ENCODE peak calls at places on chromosomes 1 and 21, in five cellular contexts. D is GM12878, U is HepG2, E is HEK293T, K is SK-N-SH. T is an unnamed sample.

GRCh38 chr1:233393084-233393840 is 65.7 kb downstream of the MAP3K21 start:
- DNase-seq in D (no peak), U (no peak), E (no peak), K (no peak), T (no peak)

GRCh38 chr1:223041481-223041880 is 101.6 kb downstream of the TLR5 start:
- DNase-seq in D (no peak), U (no peak), E (no peak), K (no peak), T (no peak)

GRCh38 chr1:245971711-245972085 is 535.4 kb downstream of the SMYD3 start:
- DNase-seq in D (no peak), U (no peak), E (no peak), K (no peak), T (no peak)

GRCh38 chr1:74811421-74812179 is 78.6 kb downstream of the TYW3 start:
- DNase-seq in D (no peak), U (no peak), E (no peak), K (no peak), T (no peak)

GRCh38 chr1:108064255-108064654 is 99.3 kb upstream of the VAV3 start:
- DNase-seq in D (no peak), U (no peak), E (no peak), K (no peak), T (no peak)

GRCh38 chr1:33349778-33350610 is 29.1 kb upstream of the A3GALT2 start:
- DNase-seq in D (no peak), U (peak; percentile 62), E (peak; percentile 99), K (peak; percentile 98), T (peak; percentile 97)

GRCh38 chr1:225361176-225361575 is 66.7 kb downstream of the LBR start:
- DNase-seq in D (no peak), U (no peak), E (no peak), K (no peak), T (no peak)

GRCh38 chr1:59074574-59074973 is 222.3 kb upstream of the FGGY start:
- DNase-seq in D (no peak), U (peak; percentile 13), E (no peak), K (no peak), T (no peak)

GRCh38 chr1:177585492-177586220 is 384.2 kb downstream of the SEC16B start:
- DNase-seq in D (peak; percentile 25), U (no peak), E (no peak), K (no peak), T (no peak)

GRCh38 chr1:89908993-89909436 is 85.9 kb upstream of the ZNF326 start:
- DNase-seq in D (no peak), U (no peak), E (no peak), K (peak; percentile 81), T (no peak)

GRCh38 chr1:5254975-5255374 is 600.6 kb downstream of the AJAP1 start:
- DNase-seq in D (no peak), U (no peak), E (no peak), K (no peak), T (no peak)

GRCh38 chr1:91835087-91835521 is 50.8 kb downstream of the TGFBR3 start:
- DNase-seq in D (no peak), U (peak; percentile 75), E (no peak), K (no peak), T (no peak)

GRCh38 chr1:31617917-31618746 is 643 bp downstream of the HCRTR1 start:
- DNase-seq in D (no peak), U (peak; percentile 19), E (peak; percentile 95), K (peak; percentile 94), T (peak; percentile 65)

GRCh38 chr1:206020393-206021007 is 3.2 kb downstream of the CTSE start:
- DNase-seq in D (no peak), U (no peak), E (no peak), K (no peak), T (no peak)

GRCh38 chr1:93436496-93436895 is 11.4 kb upstream of the FNBP1L start:
- DNase-seq in D (no peak), U (no peak), E (no peak), K (no peak), T (no peak)

GRCh38 chr1:201625711-201626300 is 86.9 kb downstream of the NAV1 start:
- DNase-seq in D (no peak), U (no peak), E (no peak), K (no peak), T (no peak)

GRCh38 chr1:201626629-201627275 is 87.8 kb downstream of the NAV1 start:
- DNase-seq in D (no peak), U (no peak), E (no peak), K (no peak), T (no peak)

GRCh38 chr1:201622353-201622752 is 83.4 kb downstream of the NAV1 start:
- DNase-seq in D (no peak), U (no peak), E (no peak), K (no peak), T (no peak)

GRCh38 chr1:201622824-201623223 is 83.9 kb downstream of the NAV1 start:
- DNase-seq in D (no peak), U (no peak), E (no peak), K (no peak), T (no peak)

DNA sequence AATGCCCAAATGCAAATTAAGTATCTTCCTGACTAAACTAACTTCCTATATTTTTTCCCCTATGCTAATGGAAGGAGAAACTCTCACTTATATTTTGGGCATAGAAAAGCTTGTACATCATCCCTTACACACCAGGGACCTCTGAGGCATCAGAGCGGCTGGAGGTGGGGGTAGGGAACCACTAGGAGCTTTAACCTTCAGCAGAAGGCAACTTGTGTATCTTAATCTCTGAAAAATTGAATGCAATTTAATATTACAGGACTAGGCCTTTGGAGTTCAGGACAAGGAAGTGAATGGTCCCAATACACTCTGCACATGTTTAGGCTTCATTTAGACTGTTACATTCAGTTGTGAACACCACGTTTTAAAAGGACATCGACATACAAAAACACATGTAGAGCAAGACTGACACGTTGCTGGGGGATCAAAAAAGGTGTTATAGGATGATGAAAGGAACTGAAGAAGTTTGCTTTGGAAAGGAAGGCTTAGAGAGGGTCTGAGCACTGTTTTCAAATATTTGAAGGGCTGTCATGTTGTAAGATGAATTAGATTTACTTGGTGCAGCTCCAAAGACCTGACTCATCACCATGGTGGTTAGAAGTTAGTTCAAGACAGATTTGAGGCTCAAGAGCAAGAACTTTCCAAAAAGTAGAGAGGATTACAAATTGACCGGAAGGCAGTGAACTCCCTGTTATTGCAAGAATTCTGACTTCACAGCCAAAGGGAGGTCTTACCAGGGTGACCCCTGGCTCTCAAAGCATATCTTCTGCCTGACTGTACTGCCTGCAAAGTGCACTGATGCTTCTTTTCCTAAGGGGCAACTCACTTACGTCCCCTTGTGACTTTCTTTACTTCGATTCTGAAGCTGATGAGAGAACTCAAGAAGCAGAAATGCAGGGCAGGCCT is 86.1 kb downstream of the NAV1 start:
- DNase-seq in D (no peak), U (no peak), E (no peak), K (no peak), T (no peak)
- TF ChIP-seq FOXM1 in D (no peak), U (no peak), E (no peak), K (peak; percentile 63), T (no peak)

GRCh38 chr1:184982002-184982954 is 8.0 kb upstream of the NIBAN1 start:
- DNase-seq in D (no peak), U (peak; percentile 42), E (peak; percentile 73), K (peak; percentile 65), T (peak; percentile 78)

GRCh38 chr1:184988506-184988905 is 14.2 kb upstream of the NIBAN1 start:
- DNase-seq in D (no peak), U (no peak), E (no peak), K (no peak), T (no peak)

GRCh38 chr1:184986250-184986649 is 11.9 kb upstream of the NIBAN1 start:
- DNase-seq in D (no peak), U (no peak), E (no peak), K (no peak), T (no peak)
- TF ChIP-seq FOXM1 in D (no peak), U (no peak), E (no peak), K (no peak), T (no peak)

GRCh38 chr21:46214478-46215340 is 13.9 kb downstream of the LSS start:
- DNase-seq in D (no peak), U (no peak), E (no peak), K (no peak), T (no peak)
- TF ChIP-seq FOXM1 in D (no peak), U (no peak), E (no peak), K (no peak), T (no peak)

DNA sequence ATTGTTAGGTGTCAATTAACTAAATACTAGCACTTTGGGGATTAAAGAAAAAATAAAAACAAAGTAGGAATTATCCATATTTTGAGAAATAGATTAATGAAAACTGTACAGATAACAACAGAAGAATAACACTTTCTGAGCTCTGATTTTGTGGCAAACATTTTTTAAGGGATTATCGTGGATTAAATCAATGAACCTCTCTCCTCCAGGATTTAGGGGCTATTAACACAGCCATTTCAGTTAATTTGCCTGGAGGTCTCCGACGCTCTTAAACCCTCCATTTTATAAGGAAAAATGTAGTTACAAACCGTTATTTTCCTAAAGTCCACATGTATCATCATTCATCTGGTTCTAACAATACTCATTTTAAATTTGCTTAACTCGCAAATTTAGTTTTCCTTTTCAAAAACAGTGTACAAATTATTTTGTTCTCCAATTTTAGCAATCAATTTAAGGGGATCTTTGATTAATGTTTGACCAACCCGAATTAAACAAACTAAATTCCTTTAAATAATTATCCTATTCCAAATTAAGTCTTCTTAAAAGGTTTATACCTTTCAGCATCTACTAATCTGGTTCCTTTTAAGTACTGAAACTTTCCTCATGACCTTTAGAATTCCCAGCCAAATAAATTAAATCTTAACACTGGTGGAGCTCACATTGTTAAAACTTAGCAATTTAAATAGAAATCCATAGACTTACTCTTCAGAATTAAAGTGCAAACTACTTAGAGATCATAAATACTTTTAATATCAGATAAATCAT is 30.7 kb upstream of the RNF187 start:
- DNase-seq in D (no peak), U (no peak), E (no peak), K (no peak), T (no peak)
- TF ChIP-seq FOXM1 in D (no peak), U (no peak), E (no peak), K (no peak), T (no peak)

GRCh38 chr1:16173447-16174260 is 17.8 kb upstream of the EPHA2 start:
- DNase-seq in D (no peak), U (no peak), E (no peak), K (no peak), T (no peak)
- TF ChIP-seq FOXM1 in D (no peak), U (no peak), E (no peak), K (no peak), T (peak; percentile 52)